ENCODE peak calls at places on chromosomes 4 and X, in eight cellular contexts. J is IMR-90, L is psoas muscle, K is BJ, W is HL-60, B is stomach, M is foreskin keratinocyte, G is WERI-Rb-1. T is an unnamed sample.

GRCh38 chr4:8744083-8744805 is 127.4 kb downstream of the HMX1 start:
- DNase-seq in J (no peak), L (peak; percentile 15), K (no peak), W (no peak), B (no peak), M (no peak), G (peak; percentile 23), T (no peak)

GRCh38 chrX:49762175-49762704 is 66.5 kb upstream of the PAGE1 start:
- DNase-seq in J (no peak), L (no peak), K (no peak), W (no peak), B (no peak), M (no peak), G (no peak), T (no peak)

GRCh38 chr4:28490669-28491068 is 1630.0 kb downstream of the STIM2 start:
- DNase-seq in J (peak; percentile 52), L (no peak), K (no peak), W (no peak), B (no peak), M (no peak), G (no peak), T (no peak)

GRCh38 chr4:77344001-77344400 is 187.0 kb downstream of the CCNG2 start:
- DNase-seq in J (no peak), L (no peak), K (no peak), W (no peak), B (no peak), M (peak; percentile 85), G (no peak), T (no peak)

GRCh38 chr4:10035130-10035529 is 13.8 kb upstream of the SLC2A9 start:
- DNase-seq in J (no peak), L (no peak), K (no peak), W (no peak), B (no peak), M (no peak), G (no peak), T (no peak)

GRCh38 chr4:56128231-56128630 is 179.5 kb downstream of the CEP135 start:
- DNase-seq in J (peak; percentile 28), L (no peak), K (no peak), W (no peak), B (no peak), M (peak; percentile 10), G (no peak), T (no peak)

GRCh38 chr4:169640261-169640880 is 20.0 kb downstream of the CLCN3 start:
- DNase-seq in J (peak; percentile 91), L (no peak), K (peak; percentile 64), W (no peak), B (no peak), M (no peak), G (no peak), T (no peak)

GRCh38 chrX:118682258-118683014 is 45.0 kb upstream of the IL13RA1 start:
- DNase-seq in J (no peak), L (no peak), K (no peak), W (no peak), B (no peak), M (no peak), G (no peak), T (no peak)

GRCh38 chr4:84690481-84690880 is 107.6 kb downstream of the CDS1 start:
- DNase-seq in J (peak; percentile 3), L (no peak), K (no peak), W (no peak), B (no peak), M (no peak), G (no peak), T (no peak)

GRCh38 chr4:16757080-16757521 is 141.3 kb downstream of the LDB2 start:
- DNase-seq in J (peak; percentile 55), L (no peak), K (no peak), W (no peak), B (no peak), M (no peak), G (no peak), T (no peak)

GRCh38 chr4:1080961-1081688 is 32.2 kb downstream of the RNF212 start:
- DNase-seq in J (peak; percentile 71), L (no peak), K (no peak), W (no peak), B (no peak), M (peak; percentile 55), G (no peak), T (no peak)

GRCh38 chr4:125042031-125042430 is 272.7 kb upstream of the FAT4 start:
- DNase-seq in J (no peak), L (no peak), K (no peak), W (no peak), B (no peak), M (peak; percentile 71), G (peak; percentile 38), T (no peak)

GRCh38 chr4:113325876-113326615 is 276.6 kb downstream of the ANK2 start:
- DNase-seq in J (no peak), L (no peak), K (no peak), W (no peak), B (no peak), M (no peak), G (no peak), T (no peak)

GRCh38 chr4:160836431-160836830 is 1327.4 kb downstream of the FSTL5 start:
- DNase-seq in J (no peak), L (no peak), K (no peak), W (no peak), B (no peak), M (no peak), G (no peak), T (no peak)

GRCh38 chr4:143558823-143559756 is 45.6 kb downstream of the SMARCA5 start:
- DNase-seq in J (peak; percentile 20), L (peak; percentile 82), K (peak; percentile 13), W (no peak), B (peak; percentile 78), M (peak; percentile 39), G (peak; percentile 95), T (peak; percentile 52)

GRCh38 chrX:137234651-137235402 is 201.0 kb upstream of the GPR101 start:
- DNase-seq in J (no peak), L (no peak), K (no peak), W (no peak), B (no peak), M (no peak), G (no peak), T (no peak)

GRCh38 chr4:183797445-183798248 is 107.5 kb upstream of the STOX2 start:
- DNase-seq in J (no peak), L (peak; percentile 60), K (no peak), W (peak; percentile 34), B (peak; percentile 53), M (no peak), G (peak; percentile 71), T (no peak)

DNA sequence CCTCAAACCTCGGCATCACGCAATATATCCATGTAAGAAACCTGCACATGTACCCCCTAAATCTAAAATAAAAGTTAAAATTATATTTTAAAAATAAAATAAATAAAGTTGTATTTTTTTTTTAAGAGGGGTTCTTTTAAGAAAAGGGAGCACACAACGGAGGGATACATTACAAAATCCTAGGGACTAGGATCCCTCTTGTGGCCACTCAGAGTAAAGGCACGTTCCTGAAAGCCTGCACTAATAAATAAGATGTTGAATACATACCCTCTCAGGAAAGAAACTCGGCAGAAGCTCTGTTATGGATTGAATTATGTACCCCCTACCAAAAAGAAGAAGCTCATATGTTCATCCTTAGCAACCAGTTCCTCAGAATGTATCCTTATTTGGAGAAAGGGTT is 50.9 kb upstream of the PRDX4 start:
- DNase-seq in J (peak; percentile 38), L (no peak), K (no peak), W (peak; percentile 1), B (no peak), M (no peak), G (no peak), T (no peak)
- TF ChIP-seq CTCF in J (peak; percentile 55), L (peak; percentile 43), K (peak; percentile 65), W (peak; percentile 23), B (peak; percentile 58), M (peak; percentile 66), G (peak; percentile 40), T (no peak)

GRCh38 chrX:111164728-111165127 is 68.7 kb downstream of the PAK3 start:
- DNase-seq in J (peak; percentile 2), L (no peak), K (no peak), W (no peak), B (no peak), M (no peak), G (peak; percentile 16), T (no peak)
- TF ChIP-seq CTCF in J (peak; percentile 35), L (peak; percentile 23), K (peak; percentile 17), W (no peak), B (no peak), M (peak; percentile 43), G (peak; percentile 46), T (no peak)

GRCh38 chrX:38986586-38986985 is 185.3 kb downstream of the MID1IP1 start:
- DNase-seq in J (no peak), L (no peak), K (no peak), W (no peak), B (no peak), M (no peak), G (peak; percentile 17), T (no peak)
- TF ChIP-seq CTCF in J (no peak), L (no peak), K (no peak), W (no peak), B (no peak), M (no peak), G (peak; percentile 21), T (no peak)

GRCh38 chr4:3760346-3760745 is 5.8 kb upstream of the ADRA2C start:
- DNase-seq in J (no peak), L (no peak), K (no peak), W (no peak), B (no peak), M (no peak), G (no peak), T (no peak)

GRCh38 chr4:3765271-3766206 is 646 bp upstream of the ADRA2C start:
- DNase-seq in J (peak; percentile 42), L (peak; percentile 76), K (no peak), W (no peak), B (peak; percentile 32), M (peak; percentile 10), G (peak; percentile 80), T (no peak)

GRCh38 chr4:3760833-3761232 is 5.4 kb upstream of the ADRA2C start:
- DNase-seq in J (no peak), L (no peak), K (no peak), W (no peak), B (no peak), M (no peak), G (no peak), T (no peak)

GRCh38 chr4:3762264-3762663 is 3.9 kb upstream of the ADRA2C start:
- DNase-seq in J (no peak), L (no peak), K (no peak), W (no peak), B (no peak), M (no peak), G (no peak), T (no peak)

DNA sequence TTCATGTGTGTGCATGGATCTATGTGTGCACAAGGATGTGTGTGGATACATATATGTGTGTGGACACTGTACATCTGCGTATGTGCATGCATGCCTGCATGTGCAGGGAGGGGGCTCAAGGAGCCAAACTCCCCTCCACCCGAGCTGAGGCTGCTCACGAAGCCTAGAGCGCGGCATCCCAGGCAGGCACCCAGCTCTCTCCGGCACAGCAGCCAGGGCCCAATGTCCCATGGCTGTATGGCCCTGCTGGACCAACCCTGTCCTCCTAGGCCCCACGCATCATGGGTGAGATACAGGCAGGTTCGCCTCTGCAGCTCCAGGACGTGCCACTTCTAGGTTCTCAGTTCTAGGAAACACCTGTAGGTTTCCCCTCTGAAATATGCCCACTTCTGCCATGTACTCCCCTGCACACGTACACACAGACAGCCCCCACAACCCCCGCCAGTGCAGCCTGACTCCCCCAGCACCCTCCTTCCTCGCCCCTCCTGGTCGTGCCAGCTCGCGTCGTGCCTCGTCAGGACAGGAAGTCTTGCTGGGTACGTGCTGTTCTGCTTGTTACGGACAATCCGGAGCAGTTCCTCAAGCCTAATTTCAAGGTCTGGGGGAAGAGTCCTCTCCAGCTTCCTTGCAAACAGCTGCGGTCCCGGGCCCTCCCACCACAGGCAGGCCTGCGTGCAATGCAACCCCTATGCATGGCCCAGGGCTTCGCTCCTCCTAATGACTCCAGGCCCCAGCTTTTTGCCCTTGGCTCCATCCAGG is 3.3 kb upstream of the ADRA2C start:
- DNase-seq in J (no peak), L (no peak), K (no peak), W (peak; percentile 41), B (no peak), M (no peak), G (no peak), T (no peak)
- TF ChIP-seq CTCF in J (no peak), L (no peak), K (no peak), W (no peak), B (no peak), M (no peak), G (no peak), T (no peak)